ENCODE peak calls at places on chromosomes 13 and 19, in six cellular contexts. N is right atrium auricular region; M is endothelial cell; K is central memory CD8-positive, alpha-beta T cell; W is EL; U is NCI-H187. P is an unnamed sample.

GRCh38 chr19:47026889-47027288 is 7.3 kb downstream of the NPAS1 start:
- DNase-seq in N (no peak), M (no peak), K (no peak), W (no peak), U (no peak), P (no peak)

GRCh38 chr19:39407394-39407643 is 672 bp downstream of the ZFP36 start:
- DNase-seq in N (peak), M (no peak), K (no peak), W (no peak), U (no peak), P (no peak)

GRCh38 chr13:38713046-38713445 is 26.2 kb downstream of the FREM2 start:
- DNase-seq in N (no peak), M (no peak), K (no peak), W (no peak), U (no peak), P (no peak)

GRCh38 chr13:21569686-21570085 is 34.3 kb downstream of the MICU2 start:
- DNase-seq in N (no peak), M (no peak), K (no peak), W (no peak), U (no peak), P (no peak)

GRCh38 chr13:53068841-53069520 is 40.4 kb downstream of the OLFM4 start:
- DNase-seq in N (no peak), M (no peak), K (no peak), W (no peak), U (no peak), P (no peak)

GRCh38 chr13:37484056-37484455 is 114.5 kb downstream of the POSTN start:
- DNase-seq in N (no peak), M (no peak), K (no peak), W (no peak), U (no peak), P (no peak)

GRCh38 chr13:46905249-46905648 is 8.4 kb upstream of the HTR2A start:
- DNase-seq in N (no peak), M (no peak), K (no peak), W (no peak), U (no peak), P (no peak)

GRCh38 chr13:39462456-39462855 is 140.5 kb downstream of the LHFPL6 start:
- DNase-seq in N (no peak), M (no peak), K (no peak), W (no peak), U (no peak), P (no peak)

GRCh38 chr13:30615851-30616311 is 1.8 kb upstream of the USPL1 start:
- DNase-seq in N (no peak), M (no peak), K (no peak), W (peak), U (no peak), P (no peak)

GRCh38 chr13:27211771-27212364 is 39.5 kb upstream of the RPL21 start:
- DNase-seq in N (no peak), M (no peak), K (no peak), W (peak), U (no peak), P (no peak)

GRCh38 chr13:77384999-77385398 is 58.1 kb upstream of the MYCBP2 start:
- DNase-seq in N (no peak), M (no peak), K (no peak), W (peak), U (no peak), P (no peak)

P was measured in NCI-H1417 treated with DMSO at 0.1 percent for 48 hours.